ENCODE peak calls at places on chromosome 6, in nine cellular contexts. K is dorsolateral prefrontal cortex; R is effector memory CD4-positive, alpha-beta T cell; N is endothelial cell of umbilical vein; T is testis; O is Peyer's patch; D is mammary epithelial cell; Y is right lobe of liver; A is gastrocnemius medialis. P is an unnamed sample.

GRCh38 chr6:23180504-23181293 is 611.3 kb downstream of the HDGFL1 start:
- DNase-seq in K (peak; percentile 67), R (no peak), N (no peak), T (peak; percentile 78), O (no peak), D (no peak), Y (no peak), A (no peak), P (no peak)

GRCh38 chr6:37696841-37697735 is 595 bp downstream of the MDGA1 start:
- DNase-seq in K (peak; percentile 33), R (peak; percentile 20), N (peak; percentile 19), T (no peak), O (peak; percentile 57), D (peak; percentile 35), Y (no peak), A (no peak), P (peak; percentile 48)

GRCh38 chr6:165447141-165447540 is 137.7 kb upstream of the C6orf118 start:
- DNase-seq in K (no peak), R (no peak), N (no peak), T (no peak), O (no peak), D (no peak), Y (no peak), A (no peak), P (no peak)

GRCh38 chr6:11968241-11968806 is 43.8 kb upstream of the HIVEP1 start:
- DNase-seq in K (no peak), R (no peak), N (no peak), T (no peak), O (no peak), D (no peak), Y (no peak), A (no peak), P (no peak)

GRCh38 chr6:43736844-43737243 is 33.2 kb upstream of the VEGFA start:
- DNase-seq in K (no peak), R (no peak), N (no peak), T (no peak), O (no peak), D (no peak), Y (no peak), A (no peak), P (no peak)

GRCh38 chr6:156852147-156852857 is 75.1 kb downstream of the ARID1B start:
- DNase-seq in K (no peak), R (no peak), N (no peak), T (no peak), O (no peak), D (no peak), Y (no peak), A (peak; percentile 43), P (no peak)

GRCh38 chr6:83637953-83638352 is 70.9 kb downstream of the SNAP91 start:
- DNase-seq in K (no peak), R (no peak), N (no peak), T (no peak), O (no peak), D (no peak), Y (no peak), A (no peak), P (no peak)

GRCh38 chr6:14180609-14181008 is 63.0 kb downstream of the CD83 start:
- DNase-seq in K (no peak), R (no peak), N (no peak), T (no peak), O (no peak), D (no peak), Y (no peak), A (no peak), P (no peak)

GRCh38 chr6:29633532-29633901 is 534 bp upstream of the GABBR1 start:
- DNase-seq in K (no peak), R (no peak), N (no peak), T (no peak), O (no peak), D (no peak), Y (no peak), A (no peak), P (no peak)

GRCh38 chr6:5457983-5458683 is 196.8 kb downstream of the FARS2 start:
- DNase-seq in K (no peak), R (no peak), N (no peak), T (no peak), O (no peak), D (peak; percentile 52), Y (peak; percentile 93), A (peak; percentile 85), P (no peak)

GRCh38 chr6:8655670-8656454 is 220.5 kb upstream of the SLC35B3 start:
- DNase-seq in K (no peak), R (no peak), N (no peak), T (no peak), O (no peak), D (no peak), Y (no peak), A (no peak), P (no peak)

DNA sequence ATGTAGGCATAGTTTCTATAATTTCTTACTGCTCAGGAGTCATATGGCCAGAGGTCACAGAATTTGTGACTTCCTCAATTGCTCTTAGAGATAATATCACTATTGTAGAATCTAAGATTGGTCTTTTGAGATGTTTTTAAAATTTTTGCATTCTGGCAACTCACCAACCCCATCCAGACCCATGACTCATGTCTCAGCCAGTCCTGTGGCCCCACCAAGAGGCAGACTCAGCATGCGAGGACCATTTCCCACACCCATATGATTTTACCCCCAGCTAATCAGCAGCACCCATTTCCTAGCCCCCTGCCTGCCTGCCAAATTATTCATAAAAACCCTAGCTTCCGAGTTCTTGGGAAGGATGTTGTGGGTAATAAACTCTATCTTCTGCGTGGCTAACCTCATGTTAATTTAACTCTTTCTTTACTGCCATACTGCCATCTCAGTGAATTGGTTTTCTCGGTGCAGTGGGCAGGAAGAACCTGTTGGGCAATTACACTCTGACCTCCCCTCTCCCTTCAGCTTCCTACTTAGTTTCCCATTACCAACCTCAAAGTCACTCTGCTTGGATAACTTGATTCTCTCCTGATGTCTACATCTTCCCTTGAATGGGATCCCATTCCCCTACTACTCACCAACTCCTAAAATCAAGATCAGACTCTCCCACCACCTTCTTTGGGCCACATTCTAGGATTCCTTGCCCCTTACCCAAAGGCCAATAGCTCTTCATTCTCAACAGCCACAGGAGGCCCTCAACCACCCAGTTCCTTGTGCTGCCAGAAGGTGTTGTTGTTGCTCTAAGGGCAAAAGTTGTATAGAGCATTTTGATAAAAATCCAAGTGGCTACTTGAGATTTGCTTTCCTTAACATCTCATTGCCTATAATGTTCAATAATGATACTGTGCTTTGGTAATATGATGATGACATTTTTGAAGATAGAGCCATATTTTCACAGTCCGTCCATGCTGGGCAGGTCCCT is 16.2 kb upstream of the IYD start:
- DNase-seq in K (no peak), R (no peak), N (no peak), T (no peak), O (no peak), D (peak; percentile 13), Y (no peak), A (no peak), P (no peak)
- H3K27ac ChIP-seq in K (no peak overlapping the region), R (no peak overlapping the region), N (no peak overlapping the region), T (no peak overlapping the region), O (no peak overlapping the region), D (no peak overlapping the region), Y (no peak overlapping the region), A (no peak overlapping the region), P (no peak overlapping the region)

DNA sequence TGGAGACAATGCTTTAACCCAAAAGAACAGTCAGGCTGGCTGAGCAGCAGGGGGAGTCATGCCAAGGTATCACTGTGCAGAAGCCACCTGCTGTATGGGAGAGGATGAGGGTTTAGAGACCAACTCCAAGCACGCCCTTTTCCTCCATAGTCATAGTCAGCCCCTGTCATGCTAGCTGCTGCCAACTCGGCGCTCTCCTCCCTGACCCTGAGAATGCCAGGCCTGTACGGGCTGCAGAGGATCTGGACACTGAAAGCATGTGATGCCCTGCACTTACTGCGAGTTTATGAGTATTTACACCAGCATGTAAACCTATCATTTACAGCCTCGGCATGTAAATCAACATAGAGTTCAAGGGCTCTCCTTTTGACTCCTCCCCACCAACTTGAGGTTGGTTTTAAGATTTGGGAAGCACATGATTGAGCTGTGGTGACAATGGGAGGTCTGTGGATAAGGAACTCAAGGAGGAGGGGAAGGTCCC is 11.7 kb upstream of the SCUBE3 start:
- DNase-seq in K (no peak), R (no peak), N (no peak), T (no peak), O (no peak), D (no peak), Y (no peak), A (no peak), P (no peak)
- H3K27ac ChIP-seq in K (no peak overlapping the region), R (no peak overlapping the region), N (no peak overlapping the region), T (no peak overlapping the region), O (no peak overlapping the region), D (no peak overlapping the region), Y (no peak overlapping the region), A (no peak overlapping the region), P (no peak overlapping the region)

GRCh38 chr6:41442800-41443501 is 103.2 kb upstream of the FOXP4 start:
- DNase-seq in K (no peak), R (no peak), N (no peak), T (peak; percentile 76), O (peak; percentile 58), D (no peak), Y (no peak), A (peak; percentile 43), P (no peak)
- H3K27ac ChIP-seq in K (no peak overlapping the region), R (no peak overlapping the region), N (no peak overlapping the region), T (peak overlapping the region; percentile 57), O (no peak overlapping the region), D (no peak overlapping the region), Y (no peak overlapping the region), A (peak overlapping the region; percentile 69), P (no peak overlapping the region)

GRCh38 chr6:7243188-7243942 is 69.6 kb downstream of the SSR1 start:
- DNase-seq in K (no peak), R (no peak), N (peak; percentile 69), T (peak; percentile 65), O (no peak), D (peak; percentile 44), Y (peak; percentile 3), A (peak; percentile 41), P (peak; percentile 60)
- H3K27ac ChIP-seq in K (no peak overlapping the region), R (no peak overlapping the region), N (no peak overlapping the region), T (peak overlapping the region; percentile 41), O (no peak overlapping the region), D (no peak overlapping the region), Y (peak overlapping the region; percentile 91), A (peak overlapping the region; percentile 60), P (no peak overlapping the region)

GRCh38 chr6:139680819-139681218 is 306.4 kb upstream of the CITED2 start:
- DNase-seq in K (no peak), R (no peak), N (no peak), T (no peak), O (no peak), D (no peak), Y (no peak), A (no peak), P (no peak)

GRCh38 chr6:139676718-139677117 is 302.3 kb upstream of the CITED2 start:
- DNase-seq in K (no peak), R (no peak), N (no peak), T (no peak), O (no peak), D (no peak), Y (no peak), A (no peak), P (no peak)

DNA sequence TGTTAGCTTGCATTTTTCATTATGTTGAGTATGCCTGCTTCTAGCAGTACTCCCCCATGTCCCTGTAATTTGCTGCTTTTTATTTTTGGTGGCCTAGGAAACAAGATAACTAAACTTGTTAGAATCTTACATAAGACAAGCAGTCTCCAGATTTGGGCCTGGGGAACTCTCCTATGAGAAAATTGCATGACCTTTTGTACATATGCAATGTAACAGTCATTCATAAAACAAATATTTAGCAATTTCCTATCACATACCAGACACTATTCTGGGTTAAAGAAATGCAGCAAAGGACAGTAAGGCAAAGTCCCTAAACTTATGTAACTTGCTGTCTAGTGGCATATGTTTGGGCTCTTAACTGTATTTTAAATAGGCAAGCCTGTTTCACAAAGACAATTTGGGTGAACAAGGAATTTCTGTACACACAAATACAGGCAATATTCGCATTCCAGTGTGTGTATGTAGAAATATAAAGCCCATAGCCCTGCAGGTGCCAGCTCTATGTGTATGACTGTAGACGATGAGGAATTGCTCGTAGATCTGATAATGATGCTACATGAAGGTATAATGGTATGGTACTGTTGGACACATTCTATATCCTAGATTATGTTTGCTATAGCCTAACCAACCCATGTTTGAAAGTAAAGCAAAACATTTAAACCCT is 305.2 kb upstream of the CITED2 start:
- DNase-seq in K (no peak), R (no peak), N (peak; percentile 35), T (no peak), O (no peak), D (no peak), Y (no peak), A (no peak), P (no peak)
- H3K27ac ChIP-seq in K (no peak overlapping the region), R (no peak overlapping the region), N (no peak overlapping the region), T (no peak overlapping the region), O (no peak overlapping the region), D (no peak overlapping the region), Y (no peak overlapping the region), A (no peak overlapping the region), P (no peak overlapping the region)